ENCODE peak calls at places on chromosomes 5 and 9, in four cellular contexts. G is stimulated activated CD8-positive, alpha-beta memory T cell treated with anti-CD3 and anti-CD28 coated beads, Interleukin-7, amount 100 ng/mL, for 4 hours; V is fibroblast of pulmonary artery; I is H54. T is an unnamed sample.

GRCh38 chr9:14779566-14780022 is 57.1 kb upstream of the CER1 start:
- DNase-seq in G (no peak), V (no peak), I (no peak), T (no peak)

GRCh38 chr9:109450346-109450745 is 47.8 kb downstream of the PTPN3 start:
- DNase-seq in G (no peak), V (no peak), I (no peak), T (no peak)

GRCh38 chr9:96139592-96140251 is 162.3 kb downstream of the HSD17B3 start:
- DNase-seq in G (no peak), V (peak), I (no peak), T (no peak)

GRCh38 chr5:128870923-128871322 is 94.4 kb upstream of the SLC27A6 start:
- DNase-seq in G (no peak), V (no peak), I (no peak), T (no peak)

GRCh38 chr9:124306098-124306735 is 48.5 kb downstream of the NEK6 start:
- DNase-seq in G (no peak), V (peak), I (peak), T (no peak)

GRCh38 chr9:71685394-71685793 is 82.9 kb downstream of the CEMIP2 start:
- DNase-seq in G (peak), V (no peak), I (no peak), T (peak)

GRCh38 chr5:36444582-36444999 is 142.9 kb upstream of the RANBP3L start:
- DNase-seq in G (no peak), V (peak), I (peak), T (no peak)

GRCh38 chr9:132201139-132201538 is 39.3 kb downstream of the NTNG2 start:
- DNase-seq in G (no peak), V (no peak), I (no peak), T (no peak)

GRCh38 chr9:16267336-16268036 is 603.0 kb downstream of the BNC2 start:
- DNase-seq in G (no peak), V (peak), I (no peak), T (no peak)

GRCh38 chr5:53397845-53398244 is 82.6 kb upstream of the FST start:
- DNase-seq in G (no peak), V (peak), I (no peak), T (no peak)